ENCODE peak calls at places on chromosomes 16 and 17, in five cellular contexts. Q, I, U, S and M are unnamed samples.

GRCh38 chr16:55401036-55401435 is 77.0 kb downstream of the IRX6 start:
- DNase-seq in Q (no peak), I (no peak), U (no peak), S (no peak), M (no peak)

GRCh38 chr17:41835214-41835799 is 725 bp downstream of the NT5C3B start:
- DNase-seq in Q (no peak), I (peak; percentile 7), U (no peak), S (no peak), M (no peak)

GRCh38 chr17:74859439-74860228 is at the start of gene GRIN2C:
- DNase-seq in Q (no peak), I (no peak), U (no peak), S (no peak), M (peak; percentile 46)

GRCh38 chr16:27840311-27841060 is 223.0 kb downstream of the GSG1L start:
- DNase-seq in Q (no peak), I (no peak), U (no peak), S (no peak), M (no peak)

GRCh38 chr16:81595676-81596292 is 151.2 kb downstream of the CMIP start:
- DNase-seq in Q (no peak), I (no peak), U (peak; percentile 38), S (no peak), M (no peak)

GRCh38 chr16:67190448-67191399 is 788 bp upstream of the EXOC3L1 start:
- DNase-seq in Q (no peak), I (peak; percentile 32), U (no peak), S (no peak), M (no peak)

GRCh38 chr17:4769628-4770027 is 2.1 kb upstream of the TM4SF5 start:
- DNase-seq in Q (no peak), I (peak; percentile 31), U (no peak), S (no peak), M (no peak)

GRCh38 chr16:20944861-20945390 is 44.4 kb downstream of the LYRM1 start:
- DNase-seq in Q (no peak), I (peak; percentile 65), U (no peak), S (no peak), M (peak; percentile 13)

GRCh38 chr17:44174427-44174826 is 3.9 kb downstream of the ASB16 start:
- DNase-seq in Q (no peak), I (no peak), U (no peak), S (no peak), M (no peak)

GRCh38 chr16:6335072-6335471 is 997.6 kb upstream of the RBFOX1 start:
- DNase-seq in Q (no peak), I (no peak), U (peak; percentile 43), S (no peak), M (peak; percentile 59)

GRCh38 chr17:61410555-61411089 is 11.0 kb downstream of the TBX2 start:
- DNase-seq in Q (peak; percentile 78), I (peak; percentile 76), U (peak; percentile 60), S (peak; percentile 88), M (peak; percentile 68)

GRCh38 chr17:48012151-48012520 is 25.5 kb downstream of the COPZ2 start:
- DNase-seq in Q (no peak), I (no peak), U (no peak), S (no peak), M (peak; percentile 98)

GRCh38 chr17:64282753-64283080 is 19.7 kb upstream of the TEX2 start:
- DNase-seq in Q (no peak), I (no peak), U (no peak), S (no peak), M (peak; percentile 16)

GRCh38 chr17:51508048-51508447 is 247.7 kb downstream of the UTP18 start:
- DNase-seq in Q (no peak), I (no peak), U (no peak), S (no peak), M (no peak)

GRCh38 chr17:44556854-44557606 is at the start of gene FZD2:
- DNase-seq in Q (peak; percentile 86), I (peak; percentile 98), U (peak; percentile 98), S (peak; percentile 96), M (peak; percentile 87)

GRCh38 chr17:16301963-16302855 is 51.1 kb downstream of the CENPV start:
- DNase-seq in Q (no peak), I (peak; percentile 19), U (no peak), S (no peak), M (no peak)

GRCh38 chr16:16164244-16164643 is 59.0 kb downstream of the ABCC6 start:
- DNase-seq in Q (no peak), I (no peak), U (no peak), S (no peak), M (no peak)

GRCh38 chr17:82019208-82019727 is 3.4 kb downstream of the CENPX start:
- DNase-seq in Q (no peak), I (no peak), U (no peak), S (no peak), M (no peak)

GRCh38 chr16:27436065-27436464 is 34.1 kb downstream of the IL21R start:
- DNase-seq in Q (no peak), I (no peak), U (no peak), S (peak; percentile 34), M (no peak)

GRCh38 chr16:88473666-88474534 is 20.8 kb downstream of the ZFPM1 start:
- DNase-seq in Q (no peak), I (peak; percentile 57), U (no peak), S (peak; percentile 81), M (peak; percentile 69)

GRCh38 chr17:64148699-64149098 is 18.8 kb upstream of the ERN1 start:
- DNase-seq in Q (no peak), I (no peak), U (peak; percentile 44), S (no peak), M (no peak)

GRCh38 chr17:1872976-1873375 is 43.2 kb downstream of the RPA1 start:
- DNase-seq in Q (no peak), I (no peak), U (no peak), S (no peak), M (no peak)

GRCh38 chr16:1808691-1809090 is 15.2 kb upstream of the IGFALS start:
- DNase-seq in Q (no peak), I (no peak), U (no peak), S (no peak), M (no peak)

GRCh38 chr17:68346448-68346847 is 55.2 kb downstream of the ARSG start:
- DNase-seq in Q (no peak), I (no peak), U (no peak), S (peak; percentile 68), M (no peak)

GRCh38 chr16:76228546-76229146 is 48.6 kb upstream of the CNTNAP4 start:
- DNase-seq in Q (no peak), I (no peak), U (no peak), S (no peak), M (no peak)

GRCh38 chr16:4534151-4534790 is 4.3 kb downstream of the CDIP1 start:
- DNase-seq in Q (no peak), I (no peak), U (no peak), S (no peak), M (no peak)

GRCh38 chr16:55655709-55656694 is at the start of gene SLC6A2:
- DNase-seq in Q (no peak), I (no peak), U (peak; percentile 39), S (peak; percentile 55), M (peak; percentile 97)

GRCh38 chr17:80878876-80879722 is 112.5 kb upstream of the CHMP6 start:
- DNase-seq in Q (no peak), I (no peak), U (no peak), S (no peak), M (peak; percentile 5)

GRCh38 chr16:68414581-68414980 is 33.7 kb downstream of the SMPD3 start:
- DNase-seq in Q (no peak), I (no peak), U (no peak), S (no peak), M (no peak)

GRCh38 chr17:44053130-44053872 is 13.2 kb downstream of the LSM12 start:
- DNase-seq in Q (no peak), I (no peak), U (no peak), S (no peak), M (no peak)

GRCh38 chr17:36858119-36859002 is 78.9 kb upstream of the LHX1 start:
- DNase-seq in Q (no peak), I (no peak), U (no peak), S (no peak), M (no peak)

GRCh38 chr16:50578147-50578546 is 30.0 kb downstream of the NKD1 start:
- DNase-seq in Q (no peak), I (peak; percentile 8), U (no peak), S (no peak), M (no peak)

GRCh38 chr17:55265434-55266021 is 768 bp downstream of the HLF start:
- DNase-seq in Q (no peak), I (no peak), U (no peak), S (no peak), M (peak; percentile 19)

GRCh38 chr16:82067810-82068325 is 32.8 kb downstream of the HSD17B2 start:
- DNase-seq in Q (no peak), I (no peak), U (no peak), S (no peak), M (no peak)

DNA sequence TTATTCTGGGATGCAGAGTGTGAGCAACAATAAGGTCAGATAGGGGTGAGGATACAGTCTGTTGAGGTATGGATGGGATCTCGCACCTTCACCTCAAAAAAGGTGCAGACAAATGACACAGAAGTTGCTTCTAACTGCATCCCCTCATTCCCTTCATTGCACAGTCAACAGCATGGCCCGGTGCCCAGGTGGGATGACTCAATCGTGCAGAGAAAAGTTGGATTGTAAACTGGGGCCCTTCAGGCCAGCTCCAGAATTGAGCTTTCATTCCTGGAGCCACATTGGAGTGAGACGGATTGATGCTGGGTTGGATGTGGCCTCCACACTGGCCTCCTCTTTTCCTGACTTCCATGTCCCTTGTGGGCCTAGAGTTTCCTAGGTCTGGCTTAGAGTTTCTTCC is 977.4 kb downstream of the KCNJ18 start:
- DNase-seq in Q (no peak), I (no peak), U (no peak), S (no peak), M (no peak)
- H3K9me3 ChIP-seq in Q (no peaks in the 10 kb centered on the region), I (no peaks in the 10 kb centered on the region), U (no peaks in the 10 kb centered on the region), S (no peaks in the 10 kb centered on the region), M (no peaks in the 10 kb centered on the region)

DNA sequence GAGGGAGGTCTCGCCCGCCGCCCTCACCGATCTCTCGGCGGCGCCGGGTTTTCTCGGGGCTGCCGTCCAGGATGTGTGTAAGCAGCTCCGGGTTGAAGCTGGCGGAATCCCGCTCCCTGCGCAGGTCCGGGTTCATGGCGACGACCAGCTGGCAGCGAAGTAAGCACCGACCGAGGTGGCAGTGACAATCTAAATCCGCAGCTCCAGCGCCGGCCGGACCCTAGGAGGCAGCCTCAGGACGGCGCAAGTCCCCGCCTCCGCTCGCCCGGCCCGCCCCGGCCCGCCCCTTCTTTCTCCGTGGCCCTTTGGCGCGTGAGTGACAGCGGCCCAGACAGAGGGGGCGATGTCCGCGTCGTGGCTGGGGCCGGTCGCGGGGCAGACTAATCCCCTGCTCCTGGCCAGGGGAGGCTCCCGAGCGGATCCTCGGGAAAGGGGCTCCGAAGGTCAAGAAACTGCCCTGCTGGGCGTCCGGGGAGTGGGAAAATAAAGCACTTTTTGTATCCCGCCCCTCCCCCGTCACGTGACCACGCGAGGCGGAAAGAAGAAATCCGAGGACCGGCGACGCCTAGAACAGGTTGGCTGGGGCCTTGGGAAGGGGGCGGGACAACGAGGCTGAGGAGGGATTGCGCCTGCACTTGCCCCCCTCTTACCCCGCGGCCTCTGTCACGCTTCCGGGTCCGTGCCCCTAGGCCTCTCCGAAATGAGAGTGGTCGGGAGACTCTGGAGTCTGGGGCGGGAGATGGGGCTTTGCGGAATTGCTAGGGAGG is at the start of the genes ACOX1 and TEN1:
- DNase-seq in Q (peak; percentile 98), I (peak; percentile 97), U (peak; percentile 99), S (peak; percentile 98), M (peak; percentile 99)
- TF ChIP-seq CTCF in Q (peak; percentile 20), I (no peak), U (peak; percentile 21), S (peak; percentile 35), M (peak; percentile 20)

GRCh38 chr16:85523602-85524364 is 89.3 kb upstream of the GSE1 start:
- DNase-seq in Q (no peak), I (peak; percentile 46), U (no peak), S (no peak), M (peak; percentile 87)
- H3K4me3 ChIP-seq in Q (no peak overlapping the region), I (no peak overlapping the region), U (no peak overlapping the region), S (peak overlapping the region; percentile 5), M (peak overlapping the region; percentile 21)

GRCh38 chr17:38533706-38534497 is 71.8 kb downstream of the SRCIN1 start:
- DNase-seq in Q (no peak), I (no peak), U (no peak), S (no peak), M (no peak)
- H3K9me3 ChIP-seq in Q (no peaks in the 10 kb centered on the region), I (no peaks in the 10 kb centered on the region), U (no peaks in the 10 kb centered on the region), S (no peaks in the 10 kb centered on the region), M (no peaks in the 10 kb centered on the region)